ENCODE peak calls at places on chromosome 14, in five cellular contexts. H, D, X, G and P are unnamed samples.
A peak's percentile ranks its signal among the peaks of the same experiment; 100 is the strongest.

GRCh38 chr14:31510222-31510621 is 22.4 kb upstream of the GPR33 start:
- DNase-seq in H (no peak), D (no peak), X (no peak), G (peak; percentile 53), P (no peak)

GRCh38 chr14:45089813-45090212 is 5.9 kb downstream of the PRPF39 start:
- DNase-seq in H (no peak), D (no peak), X (no peak), G (peak; percentile 85), P (no peak)

GRCh38 chr14:98754343-98755025 is 517.5 kb downstream of the BCL11B start:
- DNase-seq in H (no peak), D (no peak), X (no peak), G (no peak), P (no peak)

GRCh38 chr14:25371053-25371452 is 321.1 kb upstream of the STXBP6 start:
- DNase-seq in H (no peak), D (no peak), X (no peak), G (no peak), P (no peak)

GRCh38 chr14:49853572-49854375 is 1.2 kb upstream of the NEMF start:
- DNase-seq in H (peak; percentile 75), D (peak; percentile 68), X (peak; percentile 39), G (peak; percentile 89), P (peak; percentile 86)

GRCh38 chr14:30225171-30225570 is 297.5 kb upstream of the PRKD1 start:
- DNase-seq in H (no peak), D (no peak), X (no peak), G (no peak), P (no peak)

GRCh38 chr14:37230551-37231194 is 32.9 kb downstream of the MIPOL1 start:
- DNase-seq in H (no peak), D (no peak), X (peak; percentile 26), G (peak; percentile 86), P (no peak)

GRCh38 chr14:60094306-60094897 is 2.7 kb downstream of the PCNX4 start:
- DNase-seq in H (no peak), D (no peak), X (no peak), G (peak; percentile 90), P (no peak)

GRCh38 chr14:74547331-74547927 is 53.9 kb downstream of the ISCA2 start:
- DNase-seq in H (no peak), D (no peak), X (no peak), G (no peak), P (no peak)

GRCh38 chr14:97704316-97704715 is 907.1 kb downstream of the VRK1 start:
- DNase-seq in H (no peak), D (no peak), X (no peak), G (no peak), P (no peak)